ENCODE peak calls at places on chromosomes 4 and X, in seven cellular contexts. Z, Y, I, C, R, B and V are unnamed samples.

GRCh38 chr4:169234137-169234855 is 36.5 kb downstream of the SH3RF1 start:
- DNase-seq in Z (no peak), Y (no peak), I (no peak), C (no peak), R (no peak), B (no peak), V (no peak)

GRCh38 chr4:107913283-107913899 is 18.0 kb upstream of the CYP2U1 start:
- DNase-seq in Z (no peak), Y (peak; percentile 10), I (no peak), C (peak; percentile 62), R (peak; percentile 72), B (no peak), V (no peak)

GRCh38 chrX:103792916-103793540 is 16.4 kb downstream of the PLP1 start:
- DNase-seq in Z (no peak), Y (no peak), I (no peak), C (no peak), R (peak; percentile 82), B (no peak), V (no peak)

GRCh38 chr4:55865228-55865806 is 11.9 kb downstream of the EXOC1 start:
- DNase-seq in Z (no peak), Y (no peak), I (no peak), C (no peak), R (peak; percentile 73), B (no peak), V (no peak)

GRCh38 chr4:189124149-189124758 is 816.4 kb upstream of the FRG1 start:
- DNase-seq in Z (no peak), Y (no peak), I (no peak), C (no peak), R (peak; percentile 29), B (no peak), V (no peak)

GRCh38 chr4:59122626-59123025 is 2012.4 kb upstream of the IGFBP7 start:
- DNase-seq in Z (no peak), Y (no peak), I (no peak), C (no peak), R (no peak), B (no peak), V (no peak)

GRCh38 chr4:18938343-18939109 is 917.0 kb upstream of the LCORL start:
- DNase-seq in Z (no peak), Y (no peak), I (no peak), C (no peak), R (no peak), B (no peak), V (no peak)

GRCh38 chr4:151957163-151957562 is 196.4 kb upstream of the GATB start:
- DNase-seq in Z (no peak), Y (no peak), I (no peak), C (no peak), R (peak; percentile 66), B (no peak), V (no peak)

GRCh38 chr4:108331905-108332632 is 163.3 kb upstream of the LEF1 start:
- DNase-seq in Z (no peak), Y (no peak), I (no peak), C (no peak), R (no peak), B (no peak), V (no peak)

GRCh38 chrX:74246524-74246923 is 57.5 kb upstream of the ZCCHC13 start:
- DNase-seq in Z (no peak), Y (no peak), I (no peak), C (no peak), R (peak; percentile 40), B (no peak), V (no peak)

GRCh38 chrX:130704053-130705038 is 198.7 kb downstream of the ENOX2 start:
- DNase-seq in Z (no peak), Y (no peak), I (no peak), C (no peak), R (peak; percentile 68), B (no peak), V (no peak)

GRCh38 chrX:106935175-106935574 is 15.0 kb downstream of the CLDN2 start:
- DNase-seq in Z (no peak), Y (no peak), I (no peak), C (no peak), R (no peak), B (no peak), V (no peak)

GRCh38 chr4:165767671-165768070 is 105.4 kb upstream of the TLL1 start:
- DNase-seq in Z (no peak), Y (no peak), I (no peak), C (no peak), R (no peak), B (no peak), V (no peak)

GRCh38 chrX:72306851-72307645 is 1.3 kb upstream of the CITED1 start:
- DNase-seq in Z (no peak), Y (no peak), I (no peak), C (peak; percentile 20), R (peak; percentile 67), B (peak; percentile 2), V (peak; percentile 18)

GRCh38 chrX:12011075-12011474 is 127.2 kb upstream of the FRMPD4 start:
- DNase-seq in Z (no peak), Y (no peak), I (no peak), C (no peak), R (peak; percentile 49), B (no peak), V (no peak)

GRCh38 chrX:119698835-119699234 is 5.9 kb upstream of the SEPTIN6 start:
- DNase-seq in Z (no peak), Y (no peak), I (no peak), C (no peak), R (peak; percentile 75), B (no peak), V (no peak)

GRCh38 chr4:114758066-114758465 is 159.5 kb downstream of the UGT8 start:
- DNase-seq in Z (no peak), Y (no peak), I (no peak), C (no peak), R (no peak), B (no peak), V (no peak)

GRCh38 chrX:23659339-23659738 is 8.0 kb upstream of the PRDX4 start:
- DNase-seq in Z (no peak), Y (no peak), I (no peak), C (no peak), R (no peak), B (no peak), V (no peak)

GRCh38 chr4:72525938-72526337 is 43.1 kb downstream of the ADAMTS3 start:
- DNase-seq in Z (no peak), Y (no peak), I (no peak), C (no peak), R (peak; percentile 36), B (no peak), V (no peak)

GRCh38 chrX:102345916-102346315 is 93.9 kb downstream of the NXF2B start:
- DNase-seq in Z (no peak), Y (peak; percentile 68), I (no peak), C (peak; percentile 62), R (peak; percentile 43), B (no peak), V (no peak)

GRCh38 chrX:2596050-2596449 is 95.0 kb upstream of the CD99 start:
- DNase-seq in Z (no peak), Y (no peak), I (no peak), C (no peak), R (peak; percentile 34), B (no peak), V (no peak)

GRCh38 chrX:149871940-149872339 is 9.0 kb upstream of the MAGEA8 start:
- DNase-seq in Z (no peak), Y (peak; percentile 69), I (peak; percentile 27), C (peak; percentile 67), R (peak; percentile 8), B (no peak), V (no peak)

GRCh38 chrX:19860571-19860970 is 26.8 kb downstream of the SH3KBP1 start:
- DNase-seq in Z (no peak), Y (no peak), I (no peak), C (no peak), R (no peak), B (no peak), V (no peak)

GRCh38 chr4:153294631-153295030 is 49.9 kb upstream of the MND1 start:
- DNase-seq in Z (no peak), Y (no peak), I (no peak), C (no peak), R (peak; percentile 49), B (no peak), V (no peak)

GRCh38 chr4:153137677-153138630 is 66.3 kb upstream of the TRIM2 start:
- DNase-seq in Z (no peak), Y (no peak), I (no peak), C (no peak), R (no peak), B (no peak), V (no peak)

GRCh38 chr4:94641702-94642560 is 115.8 kb upstream of the BMPR1B start:
- DNase-seq in Z (no peak), Y (no peak), I (no peak), C (no peak), R (peak; percentile 81), B (no peak), V (no peak)

GRCh38 chrX:15946783-15947550 is 92.4 kb upstream of the AP1S2 start:
- DNase-seq in Z (no peak), Y (peak; percentile 3), I (no peak), C (no peak), R (peak; percentile 93), B (no peak), V (no peak)